ENCODE peak calls at places on chromosomes 5 and 9, in seven cellular contexts. J is CD8-positive, alpha-beta T cell; L is HEK293T; R is MCF 10A; M is activated CD8-positive, alpha-beta memory T cell treated with anti-CD3 and anti-CD28 coated beads for 24 hours; T is tibial artery; G is glutamatergic neuron. D is an unnamed sample.

GRCh38 chr9:117783828-117784227 is 79.6 kb downstream of the TLR4 start:
- DNase-seq in J (no peak), L (no peak), R (no peak), M (no peak), T (no peak), G (no peak), D (no peak)

GRCh38 chr5:107104774-107105050 is 566.0 kb downstream of the EFNA5 start:
- DNase-seq in J (no peak), L (no peak), R (no peak), M (no peak), T (no peak), G (no peak), D (peak)

GRCh38 chr5:134465856-134466240 is 54.2 kb upstream of the CDKN2AIPNL start:
- DNase-seq in J (peak), L (peak), R (peak), M (no peak), T (peak), G (peak), D (peak)

GRCh38 chr9:107484117-107484723 is 5.3 kb downstream of the KLF4 start:
- DNase-seq in J (no peak), L (peak), R (peak), M (no peak), T (no peak), G (no peak), D (peak)

GRCh38 chr5:154849791-154850201 is 607 bp downstream of the FAXDC2 start:
- DNase-seq in J (no peak), L (no peak), R (peak), M (no peak), T (no peak), G (no peak), D (no peak)

GRCh38 chr5:139138790-139139189 is 59.4 kb downstream of the SIL1 start:
- DNase-seq in J (no peak), L (no peak), R (peak), M (no peak), T (no peak), G (peak), D (no peak)

GRCh38 chr9:121750259-121750714 is 98.9 kb downstream of the DAB2IP start:
- DNase-seq in J (no peak), L (no peak), R (no peak), M (no peak), T (no peak), G (no peak), D (no peak)

GRCh38 chr5:13227520-13227919 is 717.0 kb downstream of the DNAH5 start:
- DNase-seq in J (no peak), L (no peak), R (no peak), M (no peak), T (no peak), G (no peak), D (no peak)

GRCh38 chr5:36691241-36691640 is 84.8 kb downstream of the SLC1A3 start:
- DNase-seq in J (no peak), L (no peak), R (peak), M (no peak), T (no peak), G (no peak), D (no peak)

GRCh38 chr9:72857632-72858011 is 95.2 kb downstream of the ALDH1A1 start:
- DNase-seq in J (no peak), L (no peak), R (no peak), M (no peak), T (no peak), G (no peak), D (no peak)

GRCh38 chr5:10145922-10146321 is 103.8 kb downstream of the ATPSCKMT start:
- DNase-seq in J (no peak), L (peak), R (peak), M (no peak), T (no peak), G (no peak), D (peak)

GRCh38 chr5:33423018-33423630 is 17.6 kb upstream of the TARS1 start:
- DNase-seq in J (no peak), L (no peak), R (peak), M (no peak), T (no peak), G (no peak), D (peak)

GRCh38 chr5:45578270-45578669 is 117.9 kb downstream of the HCN1 start:
- DNase-seq in J (no peak), L (no peak), R (peak), M (no peak), T (no peak), G (no peak), D (no peak)

GRCh38 chr9:89919171-89919681 is 314.4 kb downstream of the GADD45G start:
- DNase-seq in J (no peak), L (no peak), R (peak), M (peak), T (no peak), G (peak), D (no peak)

D was measured in NCI-H460.